ENCODE peak calls at places on chromosomes 3 and 15, in eight cellular contexts. Z is K562, B is HCT116, E is endothelial cell of umbilical vein, H is HepG2, J is GM12878, X is GM23338, Q is H1. P is an unnamed sample.

GRCh38 chr15:52052076-52052935 is 33.3 kb downstream of the MAPK6 start:
- DNase-seq in Z (no peak), B (no peak), E (no peak), H (peak), J (no peak), X (no peak), Q (no peak), P (no peak)

GRCh38 chr15:55196011-55196410 is 730 bp downstream of the RSL24D1 start:
- DNase-seq in Z (peak), B (no peak), E (no peak), H (no peak), J (no peak), X (no peak), Q (no peak), P (no peak)

GRCh38 chr15:70376929-70377691 is 279.4 kb upstream of the TLE3 start:
- DNase-seq in Z (peak), B (no peak), E (peak), H (no peak), J (no peak), X (peak), Q (peak), P (peak)

GRCh38 chr3:131796558-131796957 is 238.3 kb downstream of the CPNE4 start:
- DNase-seq in Z (no peak), B (no peak), E (no peak), H (no peak), J (peak), X (peak), Q (no peak), P (peak)

GRCh38 chr3:188323067-188323842 is 169.3 kb downstream of the LPP start:
- DNase-seq in Z (no peak), B (no peak), E (no peak), H (no peak), J (no peak), X (no peak), Q (no peak), P (no peak)

GRCh38 chr3:188584162-188584529 is 430.2 kb downstream of the LPP start:
- DNase-seq in Z (no peak), B (no peak), E (peak), H (no peak), J (no peak), X (peak), Q (no peak), P (no peak)

GRCh38 chr3:155270485-155271342 is 22.8 kb downstream of the STRIT1 start:
- DNase-seq in Z (peak), B (no peak), E (no peak), H (no peak), J (no peak), X (no peak), Q (no peak), P (no peak)

GRCh38 chr3:196246612-196247308 is 30.4 kb downstream of the SLC51A start:
- DNase-seq in Z (no peak), B (no peak), E (no peak), H (no peak), J (no peak), X (no peak), Q (no peak), P (no peak)

GRCh38 chr15:95712785-95713184 is 617.7 kb upstream of the NR2F2 start:
- DNase-seq in Z (no peak), B (no peak), E (peak), H (no peak), J (no peak), X (no peak), Q (no peak), P (no peak)

GRCh38 chr15:96735621-96736020 is 405.1 kb downstream of the NR2F2 start:
- DNase-seq in Z (no peak), B (no peak), E (no peak), H (no peak), J (no peak), X (no peak), Q (no peak), P (no peak)

GRCh38 chr3:41323455-41323854 is 124.2 kb downstream of the CTNNB1 start:
- DNase-seq in Z (no peak), B (no peak), E (no peak), H (no peak), J (no peak), X (no peak), Q (no peak), P (no peak)

GRCh38 chr3:133745981-133746721 is at the start of gene TF:
- DNase-seq in Z (no peak), B (no peak), E (no peak), H (peak), J (no peak), X (peak), Q (no peak), P (no peak)

GRCh38 chr3:59540241-59540640 is 490.4 kb upstream of the CFAP20DC start:
- DNase-seq in Z (no peak), B (no peak), E (no peak), H (no peak), J (no peak), X (no peak), Q (no peak), P (no peak)

GRCh38 chr3:186239321-186239720 is 122.7 kb downstream of the DGKG start:
- DNase-seq in Z (no peak), B (no peak), E (no peak), H (no peak), J (no peak), X (peak), Q (no peak), P (no peak)

GRCh38 chr3:177703788-177704187 is 506.5 kb upstream of the TBL1XR1 start:
- DNase-seq in Z (no peak), B (no peak), E (peak), H (no peak), J (no peak), X (no peak), Q (no peak), P (no peak)

GRCh38 chr3:128256131-128256530 is 102.8 kb downstream of the EEFSEC start:
- DNase-seq in Z (no peak), B (no peak), E (no peak), H (no peak), J (no peak), X (no peak), Q (no peak), P (no peak)

GRCh38 chr3:133956333-133956732 is 60.7 kb upstream of the RAB6B start:
- DNase-seq in Z (no peak), B (no peak), E (no peak), H (no peak), J (no peak), X (no peak), Q (no peak), P (no peak)

GRCh38 chr3:10810376-10810775 is 5.7 kb upstream of the SLC6A11 start:
- DNase-seq in Z (no peak), B (no peak), E (no peak), H (no peak), J (no peak), X (no peak), Q (no peak), P (no peak)

GRCh38 chr15:100191161-100191560 is 150.6 kb downstream of the ADAMTS17 start:
- DNase-seq in Z (no peak), B (no peak), E (no peak), H (no peak), J (no peak), X (no peak), Q (no peak), P (no peak)

GRCh38 chr15:35876762-35877161 is 330.8 kb upstream of the DPH6 start:
- DNase-seq in Z (no peak), B (no peak), E (no peak), H (no peak), J (no peak), X (no peak), Q (no peak), P (no peak)

GRCh38 chr15:35871282-35871681 is 325.3 kb upstream of the DPH6 start:
- DNase-seq in Z (no peak), B (no peak), E (no peak), H (no peak), J (no peak), X (no peak), Q (no peak), P (no peak)

GRCh38 chr15:35874260-35874905 is 328.4 kb upstream of the DPH6 start:
- DNase-seq in Z (peak), B (peak), E (peak), H (no peak), J (no peak), X (no peak), Q (no peak), P (no peak)

GRCh38 chr15:35871812-35872211 is 325.8 kb upstream of the DPH6 start:
- DNase-seq in Z (no peak), B (no peak), E (no peak), H (no peak), J (no peak), X (no peak), Q (no peak), P (no peak)

GRCh38 chr15:35872577-35872976 is 326.6 kb upstream of the DPH6 start:
- DNase-seq in Z (no peak), B (no peak), E (no peak), H (no peak), J (no peak), X (no peak), Q (no peak), P (no peak)
- TF ChIP-seq POLR2AphosphoS5 in Z (no peak), B (no peak), E (no peak), H (no peak), J (no peak), X (no peak), Q (no peak), P (no peak)

DNA sequence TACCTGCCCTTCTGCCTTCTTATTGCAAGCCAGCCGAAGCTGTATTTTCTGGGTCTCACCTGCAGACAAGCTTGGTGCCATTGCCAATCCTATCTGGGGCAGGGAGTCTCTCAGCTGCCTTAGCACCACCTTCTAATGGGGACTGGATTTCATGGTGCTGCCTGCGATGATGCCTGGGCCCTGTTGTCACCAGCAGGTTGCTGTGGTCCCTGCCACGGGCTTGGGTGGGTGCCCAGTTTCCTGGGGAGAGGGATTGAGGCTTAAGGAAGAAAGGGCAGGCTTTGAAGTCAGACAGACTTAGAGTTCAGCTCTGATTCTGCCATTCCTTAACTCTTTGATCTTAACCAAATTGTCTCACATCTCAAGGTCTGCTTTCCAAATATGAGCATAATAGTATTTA is 87.4 kb upstream of the CD96 start:
- DNase-seq in Z (no peak), B (no peak), E (no peak), H (no peak), J (no peak), X (no peak), Q (no peak), P (no peak)
- TF ChIP-seq EZH2 in Z (no peak), B (no peak), E (no peak), H (no peak), J (no peak), X (no peak), Q (no peak), P (no peak)

GRCh38 chr15:40055576-40056293 is 16.8 kb upstream of the SRP14 start:
- DNase-seq in Z (no peak), B (no peak), E (no peak), H (no peak), J (no peak), X (no peak), Q (no peak), P (no peak)
- TF ChIP-seq POLR2AphosphoS5 in Z (no peak), B (no peak), E (no peak), H (no peak), J (no peak), X (no peak), Q (no peak), P (no peak)

DNA sequence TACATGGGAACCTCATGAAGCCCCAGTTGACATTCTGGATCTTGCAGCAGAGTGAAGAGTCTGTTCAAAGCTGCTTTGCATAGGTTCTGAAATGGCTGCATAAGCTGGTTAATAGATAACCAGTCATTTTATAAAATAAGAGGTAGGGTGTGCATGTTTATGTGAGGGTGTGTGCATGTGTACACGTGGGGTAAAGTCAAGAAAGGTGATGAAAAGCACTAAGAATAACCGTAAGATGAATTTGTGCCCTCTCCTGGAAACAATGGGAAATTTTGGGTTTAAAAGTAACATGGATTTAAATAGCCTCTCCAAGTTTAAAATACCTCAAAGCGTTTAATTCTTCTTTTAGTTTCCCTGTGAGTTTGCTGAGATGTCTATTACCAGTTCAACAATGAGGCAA is 33.0 kb downstream of the PAQR9 start:
- DNase-seq in Z (no peak), B (peak), E (no peak), H (no peak), J (no peak), X (no peak), Q (no peak), P (no peak)
- TF ChIP-seq EZH2 in Z (no peak), B (no peak), E (no peak), H (no peak), J (no peak), X (no peak), Q (no peak), P (no peak)

GRCh38 chr15:75202251-75203016 is 752 bp downstream of the C15orf39 start:
- DNase-seq in Z (peak), B (no peak), E (peak), H (peak), J (no peak), X (peak), Q (no peak), P (no peak)
- TF ChIP-seq POLR2AphosphoS5 in Z (no peak), B (peak), E (peak), H (no peak), J (peak), X (peak), Q (no peak), P (no peak)

P was measured in SK-N-MC.